ENCODE peak calls at places on chromosomes 3 and 15, in six cellular contexts. Y is HL-60, K is OCI-LY7, H is endothelial cell, Z is fibroblast of mammary gland, J is tibial nerve. F is an unnamed sample.
A peak's percentile ranks its signal among the peaks of the same experiment; 100 is the strongest.

GRCh38 chr15:34621675-34622074 is 38.2 kb upstream of the GOLGA8B start:
- DNase-seq in Y (no peak), K (no peak), H (no peak), Z (peak; percentile 48), J (no peak), F (peak; percentile 24)

GRCh38 chr15:41603941-41604660 is 45.1 kb downstream of the TYRO3 start:
- DNase-seq in Y (peak; percentile 45), K (peak; percentile 64), H (peak; percentile 69), Z (peak; percentile 93), J (peak; percentile 19), F (peak; percentile 89)

GRCh38 chr3:15646924-15647511 is 45.5 kb downstream of the BTD start:
- DNase-seq in Y (no peak), K (no peak), H (no peak), Z (peak; percentile 100), J (no peak), F (peak; percentile 98)

GRCh38 chr3:11835028-11835639 is 11.6 kb downstream of the TAMM41 start:
- DNase-seq in Y (peak; percentile 7), K (peak; percentile 24), H (no peak), Z (peak; percentile 50), J (no peak), F (peak; percentile 61)

GRCh38 chr15:59244337-59244736 is 37.7 kb downstream of the LDHAL6B start:
- DNase-seq in Y (no peak), K (no peak), H (no peak), Z (no peak), J (no peak), F (no peak)

GRCh38 chr3:127589600-127590281 is 792 bp downstream of the TPRA1 start:
- DNase-seq in Y (no peak), K (peak; percentile 29), H (no peak), Z (peak; percentile 11), J (no peak), F (no peak)

GRCh38 chr15:80549191-80549590 is 145.0 kb downstream of the ARNT2 start:
- DNase-seq in Y (no peak), K (no peak), H (no peak), Z (peak; percentile 72), J (no peak), F (peak; percentile 76)

GRCh38 chr3:177680442-177680821 is 483.1 kb upstream of the TBL1XR1 start:
- DNase-seq in Y (no peak), K (no peak), H (no peak), Z (peak; percentile 48), J (no peak), F (no peak)

GRCh38 chr3:194602580-194603300 is 30.5 kb downstream of the TMEM44 start:
- DNase-seq in Y (no peak), K (no peak), H (no peak), Z (no peak), J (no peak), F (no peak)

GRCh38 chr3:194606163-194606562 is 27.1 kb downstream of the TMEM44 start:
- DNase-seq in Y (no peak), K (no peak), H (no peak), Z (no peak), J (no peak), F (no peak)

GRCh38 chr3:194606941-194607340 is 26.3 kb downstream of the TMEM44 start:
- DNase-seq in Y (no peak), K (no peak), H (no peak), Z (no peak), J (no peak), F (no peak)

GRCh38 chr3:194604126-194604525 is 29.1 kb downstream of the TMEM44 start:
- DNase-seq in Y (no peak), K (no peak), H (no peak), Z (no peak), J (no peak), F (no peak)

GRCh38 chr3:194604837-194605236 is 28.4 kb downstream of the TMEM44 start:
- DNase-seq in Y (no peak), K (no peak), H (no peak), Z (no peak), J (no peak), F (peak; percentile 32)
- TF ChIP-seq CTCF in Y (peak; percentile 58), K (peak; percentile 61), H (no peak), Z (peak; percentile 40), J (no peak), F (peak; percentile 59)

DNA sequence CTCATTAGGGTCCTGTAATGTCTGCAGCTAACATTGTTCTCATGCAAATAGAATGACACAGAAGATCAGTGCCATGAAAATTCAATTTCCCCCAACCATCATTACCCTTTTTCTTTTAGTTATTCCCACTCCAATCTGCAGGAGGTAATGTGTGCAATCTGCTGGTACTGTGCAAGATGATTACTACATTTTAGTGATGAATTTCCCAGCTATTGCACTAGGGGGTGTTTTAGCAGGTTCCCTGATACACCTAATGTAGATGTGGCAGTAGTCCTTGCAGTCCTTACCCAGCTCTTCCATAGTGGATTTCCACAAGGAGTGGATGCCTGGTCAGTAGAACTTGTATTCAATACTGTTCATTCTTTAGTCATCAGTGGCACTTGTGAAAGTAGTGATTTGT is 119.3 kb downstream of the ROBO2 start:
- DNase-seq in Y (no peak), K (no peak), H (no peak), Z (no peak), J (no peak), F (no peak)
- TF ChIP-seq CTCF in Y (no peak), K (no peak), H (no peak), Z (no peak), J (no peak), F (no peak)

DNA sequence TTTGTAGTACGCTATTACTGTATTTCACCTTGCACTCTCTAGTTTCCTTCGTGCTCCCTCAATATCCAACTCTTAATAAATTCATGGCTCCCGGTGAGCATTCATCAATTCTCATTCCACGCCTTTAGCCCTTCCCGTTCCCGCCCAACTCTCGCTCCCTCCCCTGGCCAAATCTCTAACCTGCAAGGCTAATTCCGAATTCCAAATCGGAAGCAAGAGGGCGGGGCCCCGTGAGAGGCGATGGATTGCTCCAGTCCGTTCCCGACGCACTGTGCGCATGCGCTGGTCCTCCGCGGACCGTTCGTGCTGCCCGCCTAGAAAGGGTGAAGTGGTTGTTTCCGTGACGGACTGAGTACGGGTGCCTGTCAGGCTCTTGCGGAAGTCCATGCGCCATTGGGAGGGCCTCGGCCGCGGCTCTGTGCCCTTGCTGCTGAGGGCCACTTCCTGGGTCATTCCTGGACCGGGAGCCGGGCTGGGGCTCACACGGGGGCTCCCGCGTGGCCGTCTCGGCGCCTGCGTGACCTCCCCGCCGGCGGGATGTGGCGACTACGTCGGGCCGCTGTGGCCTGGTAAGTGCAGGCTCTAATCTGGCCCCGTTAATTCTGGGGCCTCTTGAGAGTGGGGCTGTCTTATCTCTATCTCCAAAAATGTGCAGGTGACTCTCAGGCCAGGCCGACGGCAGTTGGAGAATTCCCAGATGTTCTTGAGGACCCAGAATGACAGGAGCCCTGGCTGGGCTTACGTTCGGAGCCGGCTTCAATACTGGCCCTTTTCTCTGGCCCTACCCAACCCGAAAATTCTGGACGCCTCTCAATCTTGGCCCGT is at the start of gene OPA1:
- DNase-seq in Y (peak; percentile 98), K (peak; percentile 96), H (peak; percentile 97), Z (peak; percentile 99), J (peak; percentile 85), F (peak; percentile 99)
- TF ChIP-seq CTCF in Y (no peak), K (no peak), H (no peak), Z (peak; percentile 4), J (no peak), F (peak; percentile 18)

DNA sequence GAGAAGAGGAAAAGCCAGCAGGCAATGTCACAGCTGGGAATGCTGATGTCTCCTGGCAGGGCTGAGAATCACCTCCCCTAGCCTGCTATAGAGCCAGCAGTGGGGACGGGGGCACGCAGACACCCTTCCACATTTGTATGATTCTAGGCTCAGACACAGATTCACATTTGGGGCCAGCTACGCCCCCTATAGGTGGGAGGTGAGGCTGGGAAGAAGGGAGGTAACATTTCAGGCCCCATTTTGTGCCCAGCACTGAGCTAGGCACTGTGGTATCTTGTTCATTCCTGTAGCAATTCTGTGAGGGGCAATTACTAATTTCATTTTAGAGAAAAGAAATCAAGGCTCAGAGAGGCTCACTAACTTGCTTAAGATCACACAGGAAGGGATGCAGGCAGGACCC is 15.9 kb upstream of the ACAD9 start:
- DNase-seq in Y (no peak), K (no peak), H (no peak), Z (no peak), J (no peak), F (no peak)
- TF ChIP-seq CTCF in Y (no peak), K (peak; percentile 67), H (peak; percentile 35), Z (peak; percentile 33), J (no peak), F (peak; percentile 25)

F was measured in fibroblast of pulmonary artery.